ENCODE peak calls at places on chromosomes 4 and X, in four cellular contexts. Z, F, R and P are unnamed samples.

GRCh38 chr4:22238742-22239141 is 277.1 kb downstream of the ADGRA3 start:
- DNase-seq in Z (no peak), F (no peak), R (no peak), P (peak)

GRCh38 chrX:40174594-40175415 is 77.0 kb upstream of the BCOR start:
- DNase-seq in Z (no peak), F (peak), R (peak), P (peak)

GRCh38 chrX:53291596-53291995 is 10.2 kb upstream of the IQSEC2 start:
- DNase-seq in Z (no peak), F (no peak), R (no peak), P (no peak)

GRCh38 chr4:14575919-14576318 is 426.4 kb upstream of the CPEB2 start:
- DNase-seq in Z (no peak), F (no peak), R (no peak), P (no peak)

GRCh38 chrX:121308276-121308805 is 260.9 kb downstream of the GLUD2 start:
- DNase-seq in Z (peak), F (no peak), R (peak), P (peak)

GRCh38 chrX:78979789-78980464 is 34.7 kb downstream of the P2RY10 start:
- DNase-seq in Z (peak), F (no peak), R (peak), P (no peak)

GRCh38 chr4:118879409-118879808 is 9.2 kb upstream of the SYNPO2 start:
- DNase-seq in Z (no peak), F (no peak), R (no peak), P (no peak)

GRCh38 chr4:140153744-140154571 is at the start of gene MAML3:
- DNase-seq in Z (peak), F (peak), R (peak), P (peak)

GRCh38 chrX:31353095-31353494 is 281.3 kb upstream of the FTHL17 start:
- DNase-seq in Z (no peak), F (no peak), R (peak), P (peak)

GRCh38 chr4:2007804-2008670 is 737 bp downstream of the NELFA start:
- DNase-seq in Z (no peak), F (no peak), R (no peak), P (no peak)

GRCh38 chr4:153792007-153792892 is 3.4 kb upstream of the SFRP2 start:
- DNase-seq in Z (no peak), F (no peak), R (peak), P (peak)

GRCh38 chrX:51494409-51494808 is 2.0 kb downstream of the NUDT11 start:
- DNase-seq in Z (no peak), F (no peak), R (peak), P (peak)